ENCODE peak calls at places on chromosome 19, in five cellular contexts. F is aorta, K is glutamatergic neuron, G is COLO829, Q is HS-5. L is an unnamed sample.

GRCh38 chr19:29715695-29716581 is 877 bp upstream of the C19orf12 start:
- DNase-seq in G (no peak), F (no peak), Q (no peak), K (no peak), L (no peak)

GRCh38 chr19:17989425-17990094 is 18.4 kb upstream of the ARRDC2 start:
- DNase-seq in K (no peak), Q (no peak), F (no peak), G (no peak), L (no peak)

GRCh38 chr19:1445185-1445931 is 4.6 kb upstream of the APC2 start:
- DNase-seq in Q (no peak), K (peak; percentile 90), F (peak; percentile 78), G (peak; percentile 61), L (no peak)

GRCh38 chr19:14337510-14337909 is 43.7 kb upstream of the ADGRE5 start:
- DNase-seq in K (no peak), G (peak; percentile 86), Q (no peak), F (no peak), L (no peak)

GRCh38 chr19:42291437-42291815 is 10.5 kb upstream of the PRR19 start:
- DNase-seq in F (peak; percentile 48), K (no peak), G (no peak), Q (no peak), L (no peak)

GRCh38 chr19:48372904-48373303 is 8.7 kb downstream of the SYNGR4 start:
- DNase-seq in G (no peak), Q (no peak), K (no peak), F (no peak), L (no peak)

GRCh38 chr19:23887642-23888041 is 27.0 kb upstream of the ZNF726 start:
- DNase-seq in F (no peak), K (no peak), Q (no peak), G (no peak), L (no peak)

GRCh38 chr19:5693195-5694166 is 3.4 kb downstream of the RPL36 start:
- DNase-seq in K (no peak), Q (no peak), F (no peak), G (no peak), L (no peak)

GRCh38 chr19:30254789-30255188 is 117.4 kb upstream of the ZNF536 start:
- DNase-seq in G (no peak), Q (no peak), K (no peak), F (no peak), L (no peak)

GRCh38 chr19:17156296-17156946 is 58.7 kb upstream of the USE1 start:
- DNase-seq in Q (no peak), K (no peak), F (no peak), G (no peak), L (no peak)

GRCh38 chr19:54029930-54030490 is 33.7 kb downstream of the VSTM1 start:
- DNase-seq in K (peak; percentile 79), Q (no peak), G (peak; percentile 70), F (peak; percentile 56), L (no peak)

GRCh38 chr19:50602496-50602895 is 34.3 kb upstream of the LRRC4B start:
- DNase-seq in G (no peak), F (no peak), Q (no peak), K (no peak), L (no peak)

GRCh38 chr19:38025908-38026307 is 118.9 kb downstream of the SIPA1L3 start:
- DNase-seq in Q (no peak), F (no peak), K (no peak), G (no peak), L (no peak)

GRCh38 chr19:34490141-34490766 is 8.7 kb downstream of the WTIP start:
- DNase-seq in F (no peak), K (no peak), G (no peak), Q (no peak), L (no peak)

GRCh38 chr19:35279985-35280821 is 2.1 kb upstream of the HAMP start:
- DNase-seq in F (no peak), Q (no peak), K (peak; percentile 61), G (no peak), L (no peak)

GRCh38 chr19:39046037-39046821 is 13.9 kb upstream of the FBXO27 start:
- DNase-seq in F (no peak), K (no peak), G (no peak), Q (no peak), L (no peak)

GRCh38 chr19:15114153-15114540 is 6.9 kb downstream of the SYDE1 start:
- DNase-seq in F (peak; percentile 75), Q (no peak), G (no peak), K (no peak), L (no peak)

GRCh38 chr19:45179848-45180370 is 1.3 kb downstream of the BLOC1S3 start:
- DNase-seq in Q (no peak), K (no peak), F (no peak), G (no peak), L (no peak)

GRCh38 chr19:2315818-2316353 is 7.9 kb upstream of the LINGO3 start:
- DNase-seq in K (peak; percentile 82), Q (no peak), G (no peak), F (peak; percentile 89), L (no peak)

GRCh38 chr19:43883864-43884263 is 51.2 kb downstream of the ZNF45 start:
- DNase-seq in Q (no peak), K (no peak), G (no peak), F (no peak), L (no peak)

GRCh38 chr19:1952635-1953034 is 11.7 kb downstream of the CSNK1G2 start:
- DNase-seq in F (no peak), Q (no peak), G (no peak), K (no peak), L (no peak)

GRCh38 chr19:28509079-28509895 is 703.7 kb downstream of the UQCRFS1 start:
- DNase-seq in G (no peak), Q (no peak), K (no peak), F (no peak), L (no peak)

GRCh38 chr19:53161123-53161522 is 2.3 kb upstream of the ZNF347 start:
- DNase-seq in G (no peak), F (no peak), Q (no peak), K (no peak), L (no peak)

GRCh38 chr19:42471554-42472249 is 29.0 kb upstream of the CXCL17 start:
- DNase-seq in G (no peak), F (no peak), Q (no peak), K (no peak), L (no peak)

GRCh38 chr19:54426291-54426918 is 11.1 kb downstream of the TTYH1 start:
- DNase-seq in Q (no peak), K (no peak), F (no peak), G (no peak), L (no peak)

GRCh38 chr19:45211751-45212381 is 33.3 kb downstream of the BLOC1S3 start:
- DNase-seq in F (no peak), G (no peak), K (no peak), Q (no peak), L (no peak)

GRCh38 chr19:33194884-33195710 is 967 bp downstream of the LRP3 start:
- DNase-seq in Q (peak; percentile 19), G (no peak), K (peak; percentile 60), F (peak; percentile 67), L (peak; percentile 57)

GRCh38 chr19:7242601-7243258 is 51.5 kb downstream of the INSR start:
- DNase-seq in Q (peak; percentile 56), K (no peak), F (no peak), G (peak; percentile 41), L (no peak)

GRCh38 chr19:11359421-11359820 is 4.2 kb downstream of the PLPPR2 start:
- DNase-seq in F (no peak), Q (no peak), G (no peak), K (no peak), L (no peak)

GRCh38 chr19:42057856-42058255 is 12.2 kb downstream of the GRIK5 start:
- DNase-seq in Q (no peak), G (no peak), K (no peak), F (no peak), L (no peak)

GRCh38 chr19:49338023-49338677 is 2.9 kb downstream of the CD37 start:
- DNase-seq in F (peak; percentile 44), G (no peak), Q (no peak), K (no peak), L (no peak)

GRCh38 chr19:10808937-10809655 is 26.9 kb downstream of the TMED1 start:
- DNase-seq in Q (no peak), K (no peak), F (no peak), G (no peak), L (no peak)

GRCh38 chr19:44576843-44577565 is 36.4 kb upstream of the IGSF23 start:
- DNase-seq in K (no peak), Q (no peak), F (no peak), G (no peak), L (no peak)

GRCh38 chr19:48826606-48827020 is 9.7 kb downstream of the HSD17B14 start:
- DNase-seq in K (peak; percentile 31), G (no peak), F (no peak), Q (no peak), L (no peak)

GRCh38 chr19:51422053-51422448 is 4.6 kb upstream of the SIGLEC10 start:
- DNase-seq in Q (peak; percentile 23), K (peak; percentile 86), G (peak; percentile 68), F (peak; percentile 88), L (no peak)

GRCh38 chr19:57362997-57363705 is at the start of the genes TRAPPC2B and ZNF547:
- DNase-seq in G (peak; percentile 99), K (peak; percentile 98), Q (peak; percentile 95), F (peak; percentile 100), L (peak; percentile 98)

GRCh38 chr19:15479391-15480345 is at the start of gene PGLYRP2:
- DNase-seq in Q (no peak), F (no peak), K (no peak), G (no peak), L (no peak)

L was measured in RWPE2.